ENCODE peak calls at places on chromosome 2, in nine cellular contexts. F, P, W, O, C, B, V, Q and G are unnamed samples.

GRCh38 chr2:237141556-237141955 is 55.9 kb downstream of the COPS8 start:
- DNase-seq in F (peak), P (no peak), W (no peak), O (peak), C (no peak), B (peak), V (no peak), Q (peak), G (peak)

GRCh38 chr2:180122874-180123273 is 115.8 kb upstream of the CWC22 start:
- DNase-seq in F (no peak), P (no peak), W (no peak), O (no peak), C (no peak), B (peak), V (no peak), Q (peak), G (peak)

GRCh38 chr2:33620-34019 is 12.7 kb downstream of the FAM110C start:
- DNase-seq in F (no peak), P (no peak), W (no peak), O (no peak), C (no peak), B (no peak), V (no peak), Q (no peak), G (no peak)

GRCh38 chr2:73291093-73291460 is 2.3 kb downstream of the EGR4 start:
- DNase-seq in F (peak), P (peak), W (no peak), O (no peak), C (no peak), B (peak), V (peak), Q (peak), G (peak)

GRCh38 chr2:235940330-235940729 is 227.9 kb downstream of the GBX2 start:
- DNase-seq in F (no peak), P (no peak), W (no peak), O (peak), C (no peak), B (peak), V (peak), Q (peak), G (peak)

GRCh38 chr2:42089340-42089925 is 41.6 kb downstream of the PKDCC start:
- DNase-seq in F (peak), P (peak), W (no peak), O (peak), C (no peak), B (peak), V (peak), Q (peak), G (peak)

GRCh38 chr2:239454507-239454906 is 53.7 kb upstream of the HDAC4 start:
- DNase-seq in F (no peak), P (no peak), W (no peak), O (no peak), C (no peak), B (no peak), V (no peak), Q (no peak), G (no peak)

GRCh38 chr2:43228782-43229659 is 2.6 kb upstream of the ZFP36L2 start:
- DNase-seq in F (no peak), P (no peak), W (no peak), O (no peak), C (no peak), B (peak), V (peak), Q (peak), G (peak)

GRCh38 chr2:76160683-76161082 is 450.0 kb upstream of the GCFC2 start:
- DNase-seq in F (no peak), P (no peak), W (no peak), O (no peak), C (no peak), B (no peak), V (no peak), Q (no peak), G (no peak)

GRCh38 chr2:70668911-70669310 is 99.1 kb downstream of the ADD2 start:
- DNase-seq in F (no peak), P (no peak), W (no peak), O (no peak), C (no peak), B (no peak), V (no peak), Q (no peak), G (no peak)

GRCh38 chr2:225735844-225736243 is 336.3 kb downstream of the NYAP2 start:
- DNase-seq in F (no peak), P (no peak), W (no peak), O (no peak), C (peak), B (peak), V (peak), Q (peak), G (peak)

GRCh38 chr2:156322681-156323211 is 9.8 kb downstream of the NR4A2 start:
- DNase-seq in F (no peak), P (peak), W (no peak), O (peak), C (no peak), B (no peak), V (peak), Q (no peak), G (no peak)

GRCh38 chr2:174138161-174138560 is 110.2 kb downstream of the OLA1 start:
- DNase-seq in F (no peak), P (no peak), W (no peak), O (no peak), C (no peak), B (no peak), V (peak), Q (peak), G (peak)

GRCh38 chr2:46273225-46273863 is 23.9 kb upstream of the EPAS1 start:
- DNase-seq in F (no peak), P (no peak), W (no peak), O (no peak), C (no peak), B (peak), V (no peak), Q (peak), G (peak)

GRCh38 chr2:18373081-18373480 is 187.4 kb downstream of the RDH14 start:
- DNase-seq in F (no peak), P (no peak), W (no peak), O (no peak), C (no peak), B (no peak), V (no peak), Q (no peak), G (no peak)

GRCh38 chr2:18154259-18154658 is 275.8 kb downstream of the KCNS3 start:
- DNase-seq in F (no peak), P (no peak), W (no peak), O (no peak), C (no peak), B (peak), V (no peak), Q (no peak), G (no peak)

GRCh38 chr2:71361631-71362030 is 30.0 kb downstream of the ZNF638 start:
- DNase-seq in F (no peak), P (no peak), W (no peak), O (no peak), C (no peak), B (no peak), V (no peak), Q (no peak), G (no peak)

GRCh38 chr2:45904931-45905642 is 253.6 kb downstream of the PRKCE start:
- DNase-seq in F (no peak), P (no peak), W (no peak), O (no peak), C (no peak), B (no peak), V (no peak), Q (peak), G (peak)

GRCh38 chr2:49122107-49122506 is 32.2 kb downstream of the FSHR start:
- DNase-seq in F (no peak), P (no peak), W (no peak), O (no peak), C (no peak), B (no peak), V (no peak), Q (no peak), G (no peak)

GRCh38 chr2:128157644-128158043 is 66.6 kb downstream of the UGGT1 start:
- DNase-seq in F (no peak), P (no peak), W (no peak), O (no peak), C (no peak), B (no peak), V (no peak), Q (no peak), G (no peak)

GRCh38 chr2:43312751-43313641 is 86.6 kb upstream of the ZFP36L2 start:
- DNase-seq in F (no peak), P (no peak), W (no peak), O (no peak), C (no peak), B (peak), V (peak), Q (peak), G (peak)

GRCh38 chr2:54083440-54083839 is 32.0 kb upstream of the ACYP2 start:
- DNase-seq in F (no peak), P (no peak), W (no peak), O (no peak), C (no peak), B (peak), V (peak), Q (peak), G (no peak)

GRCh38 chr2:171811229-171811628 is 82.8 kb downstream of the SLC25A12 start:
- DNase-seq in F (no peak), P (peak), W (no peak), O (no peak), C (peak), B (peak), V (peak), Q (peak), G (peak)
- TF ChIP-seq CTCF in F (peak), P (peak), W (no peak), O (peak), C (peak), B (peak), V (peak), Q (peak), G (peak)

GRCh38 chr2:11749646-11750349 is 3.4 kb downstream of the LPIN1 start:
- DNase-seq in F (no peak), P (no peak), W (no peak), O (peak), C (no peak), B (peak), V (peak), Q (peak), G (no peak)
- H3K4me3 ChIP-seq in F (no peak), P (no peak), W (no peak), O (no peak), C (peak), B (no peak), V (no peak), Q (no peak), G (no peak)

GRCh38 chr2:200944467-200945394 is 18.7 kb downstream of the ORC2 start:
- DNase-seq in F (no peak), P (no peak), W (no peak), O (no peak), C (peak), B (peak), V (peak), Q (peak), G (peak)

GRCh38 chr2:200943527-200944120 is 19.8 kb downstream of the ORC2 start:
- DNase-seq in F (no peak), P (no peak), W (no peak), O (no peak), C (no peak), B (no peak), V (no peak), Q (no peak), G (no peak)

GRCh38 chr2:200945395-200945729 is 18.1 kb downstream of the ORC2 start:
- DNase-seq in F (no peak), P (no peak), W (no peak), O (no peak), C (no peak), B (no peak), V (no peak), Q (no peak), G (no peak)

GRCh38 chr2:200939832-200940231 is 23.6 kb downstream of the ORC2 start:
- DNase-seq in F (no peak), P (no peak), W (no peak), O (no peak), C (no peak), B (no peak), V (no peak), Q (no peak), G (no peak)
- TF ChIP-seq CTCF in F (no peak), P (no peak), W (no peak), O (no peak), C (no peak), B (no peak), V (no peak), Q (no peak), G (no peak)

DNA sequence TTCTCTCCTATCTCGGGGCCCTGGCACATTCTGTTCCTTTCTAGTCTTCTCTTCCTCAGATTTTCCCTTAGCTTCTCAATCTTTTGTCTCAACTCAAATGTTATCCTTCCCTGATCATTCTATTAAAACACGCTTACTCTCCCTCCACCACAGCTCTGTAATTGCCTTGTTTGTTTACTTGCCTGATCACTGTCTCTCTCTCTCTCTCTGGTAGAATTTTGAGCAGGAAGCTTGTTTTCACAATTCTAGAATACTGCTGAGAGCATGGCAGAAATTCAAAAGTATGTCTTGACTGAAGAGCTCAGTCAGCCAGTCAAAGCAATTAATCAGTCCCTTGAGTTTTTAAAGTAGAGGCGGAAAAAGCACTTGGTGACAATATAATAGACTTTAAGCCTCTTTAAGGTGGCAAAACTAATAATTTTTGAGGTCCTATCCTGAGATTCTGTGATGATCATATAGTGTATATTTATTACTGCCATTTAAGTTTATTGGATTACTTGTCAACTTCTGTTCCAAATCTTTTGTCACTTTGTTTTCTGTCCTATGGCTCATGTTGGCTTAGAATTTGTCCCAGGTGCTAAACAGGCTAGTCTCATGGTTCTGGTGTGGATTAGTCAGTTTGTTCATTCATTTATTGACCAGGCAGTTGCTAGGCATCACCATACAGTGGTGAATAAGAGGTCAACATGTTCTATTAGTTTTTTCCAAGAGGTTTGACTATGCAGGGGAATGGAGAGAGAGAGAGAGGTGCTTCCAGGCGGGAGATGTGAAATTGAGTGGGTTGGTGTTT is 2.3 kb downstream of the PSMD1 start:
- DNase-seq in F (no peak), P (no peak), W (no peak), O (no peak), C (no peak), B (peak), V (no peak), Q (peak), G (no peak)
- H3K4me3 ChIP-seq in F (no peak), P (no peak), W (peak), O (no peak), C (peak), B (no peak), V (no peak), Q (no peak), G (no peak)

GRCh38 chr2:146730882-146731281 is 1113.9 kb upstream of the ACVR2A start:
- DNase-seq in F (no peak), P (no peak), W (no peak), O (no peak), C (no peak), B (no peak), V (peak), Q (peak), G (no peak)

GRCh38 chr2:146734791-146735190 is 1110.0 kb upstream of the ACVR2A start:
- DNase-seq in F (no peak), P (no peak), W (no peak), O (no peak), C (no peak), B (no peak), V (no peak), Q (no peak), G (no peak)

DNA sequence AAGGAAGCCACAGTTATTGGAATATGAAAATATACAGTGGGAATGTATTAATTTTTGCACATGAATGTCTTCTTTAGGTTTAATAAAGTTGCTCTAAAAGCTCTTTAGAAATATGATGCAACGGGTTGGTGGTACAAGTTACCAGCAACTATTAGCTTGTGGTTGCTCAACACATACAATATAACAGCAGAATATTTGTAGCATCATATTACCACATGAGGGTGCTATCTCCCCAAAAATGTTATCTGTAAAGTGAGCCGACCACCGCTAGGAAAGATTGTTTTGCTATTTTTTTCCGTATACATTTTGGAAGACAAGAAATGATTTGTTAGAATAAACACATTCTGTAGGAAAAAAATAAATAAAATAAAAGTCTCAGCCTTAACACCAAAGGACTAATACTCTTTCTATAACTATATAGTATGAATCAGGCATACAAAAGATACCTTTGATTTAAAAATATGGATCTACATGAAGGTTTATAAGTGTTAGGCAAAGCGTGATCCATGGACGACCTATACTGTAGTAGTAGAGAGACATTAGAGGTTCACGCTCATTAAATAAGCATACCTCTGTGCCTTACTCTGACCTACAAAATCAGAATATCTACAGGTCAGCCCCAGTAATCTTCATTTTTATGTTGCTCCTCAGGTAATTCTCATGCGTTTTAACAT is 1110.7 kb upstream of the ACVR2A start:
- DNase-seq in F (no peak), P (peak), W (no peak), O (no peak), C (peak), B (peak), V (peak), Q (peak), G (peak)
- TF ChIP-seq CTCF in F (peak), P (peak), W (no peak), O (no peak), C (peak), B (peak), V (peak), Q (peak), G (peak)

GRCh38 chr2:179049203-179049545 is 763 bp downstream of the CCDC141 start:
- DNase-seq in F (no peak), P (peak), W (no peak), O (no peak), C (no peak), B (no peak), V (no peak), Q (no peak), G (no peak)
- H3K4me3 ChIP-seq in F (peak), P (peak), W (peak), O (no peak), C (no peak), B (no peak), V (no peak), Q (no peak), G (no peak)

DNA sequence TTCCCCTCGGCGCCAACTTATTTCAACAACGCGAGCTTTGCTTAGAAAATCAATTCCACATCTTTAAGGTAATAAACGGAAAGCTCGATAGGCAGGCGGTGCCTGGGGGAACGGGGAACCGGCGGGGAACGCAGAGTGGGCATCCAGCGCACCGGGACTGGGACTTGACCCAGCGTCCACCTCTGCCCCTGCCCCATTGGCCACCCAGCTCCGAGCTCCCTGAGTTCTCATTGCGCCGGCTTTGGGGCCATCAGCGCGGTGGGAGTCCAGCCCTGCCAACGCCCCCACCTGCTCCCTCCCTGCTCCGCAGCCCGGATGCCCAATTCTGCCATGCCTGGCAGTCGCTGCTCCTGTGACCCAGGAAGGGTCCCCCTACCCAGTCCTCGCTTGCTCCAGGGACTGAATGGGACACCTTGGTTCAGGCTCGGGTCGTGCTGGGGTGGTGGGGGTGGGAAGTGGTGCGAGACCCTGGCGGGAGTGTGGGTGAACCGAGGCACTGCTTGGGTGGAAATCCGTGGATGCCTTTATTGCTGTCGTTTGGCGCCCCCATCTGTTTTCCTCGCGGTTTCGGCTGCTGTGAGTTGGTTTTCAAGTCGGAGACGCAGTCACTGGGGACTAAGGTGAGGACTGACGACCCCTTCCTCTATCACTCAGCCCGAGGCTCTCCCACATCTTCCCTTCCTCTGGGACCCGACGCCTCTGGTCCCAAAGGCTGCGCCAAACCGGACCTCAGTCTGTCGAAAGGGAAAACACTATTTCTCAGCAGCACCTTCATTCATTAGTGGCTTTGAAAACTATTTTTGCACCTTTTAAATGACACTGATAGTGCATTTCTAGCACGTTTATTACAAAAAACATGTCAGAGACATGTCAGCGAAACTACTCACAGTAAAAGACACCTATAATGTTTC is 2.4 kb upstream of the EVX2 start:
- DNase-seq in F (peak), P (peak), W (no peak), O (no peak), C (no peak), B (no peak), V (peak), Q (peak), G (peak)
- TF ChIP-seq CTCF in F (no peak), P (peak), W (peak), O (no peak), C (peak), B (peak), V (peak), Q (peak), G (peak)